ENCODE peak calls at places on chromosomes 12 and 14, in nine cellular contexts. One of them, this sample, is unnamed.

GRCh38 chr14:100417466-100417865 is 94.3 kb downstream of the SLC25A47 start:
- DNase-seq in effector memory CD8-positive, alpha-beta T cell: no peak
- DNase-seq in germinal center: no peak
- DNase-seq in B cell: no peak
- DNase-seq in stimulated activated CD4-positive, alpha-beta T cell treated with anti-CD3 and anti-CD28 coated beads, Interleukin-2, amount 100 ng/mL, for 4 hours: no peak
- DNase-seq in SIG-M5: no peak
- DNase-seq in MV-4-11: peak; percentile 56
- DNase-seq in epithelial cell of esophagus: peak; percentile 91
- DNase-seq in Daoy: peak; percentile 96
- DNase-seq in this sample: no peak

GRCh38 chr14:65622703-65623102 is 210.2 kb downstream of the FUT8 start:
- DNase-seq in effector memory CD8-positive, alpha-beta T cell: no peak
- DNase-seq in germinal center: no peak
- DNase-seq in B cell: no peak
- DNase-seq in stimulated activated CD4-positive, alpha-beta T cell treated with anti-CD3 and anti-CD28 coated beads, Interleukin-2, amount 100 ng/mL, for 4 hours: no peak
- DNase-seq in SIG-M5: no peak
- DNase-seq in MV-4-11: no peak
- DNase-seq in epithelial cell of esophagus: no peak
- DNase-seq in Daoy: no peak
- DNase-seq in this sample: no peak

GRCh38 chr12:131604146-131604844 is 106.6 kb upstream of the SFSWAP start:
- DNase-seq in effector memory CD8-positive, alpha-beta T cell: peak; percentile 44
- DNase-seq in germinal center: no peak
- DNase-seq in B cell: no peak
- DNase-seq in stimulated activated CD4-positive, alpha-beta T cell treated with anti-CD3 and anti-CD28 coated beads, Interleukin-2, amount 100 ng/mL, for 4 hours: no peak
- DNase-seq in SIG-M5: no peak
- DNase-seq in MV-4-11: peak; percentile 71
- DNase-seq in epithelial cell of esophagus: no peak
- DNase-seq in Daoy: peak; percentile 59
- DNase-seq in this sample: no peak

GRCh38 chr12:28460420-28461130 is 270.3 kb downstream of the CCDC91 start:
- DNase-seq in effector memory CD8-positive, alpha-beta T cell: no peak
- DNase-seq in germinal center: peak; percentile 5
- DNase-seq in B cell: no peak
- DNase-seq in stimulated activated CD4-positive, alpha-beta T cell treated with anti-CD3 and anti-CD28 coated beads, Interleukin-2, amount 100 ng/mL, for 4 hours: no peak
- DNase-seq in SIG-M5: no peak
- DNase-seq in MV-4-11: no peak
- DNase-seq in epithelial cell of esophagus: no peak
- DNase-seq in Daoy: no peak
- DNase-seq in this sample: no peak

GRCh38 chr12:64318605-64319004 is 72.0 kb downstream of the C12orf56 start:
- DNase-seq in effector memory CD8-positive, alpha-beta T cell: no peak
- DNase-seq in germinal center: no peak
- DNase-seq in B cell: no peak
- DNase-seq in stimulated activated CD4-positive, alpha-beta T cell treated with anti-CD3 and anti-CD28 coated beads, Interleukin-2, amount 100 ng/mL, for 4 hours: no peak
- DNase-seq in SIG-M5: no peak
- DNase-seq in MV-4-11: no peak
- DNase-seq in epithelial cell of esophagus: peak; percentile 36
- DNase-seq in Daoy: peak; percentile 65
- DNase-seq in this sample: no peak

GRCh38 chr14:88364710-88365413 is 20.6 kb upstream of the SPATA7 start:
- DNase-seq in effector memory CD8-positive, alpha-beta T cell: no peak
- DNase-seq in germinal center: no peak
- DNase-seq in B cell: no peak
- DNase-seq in stimulated activated CD4-positive, alpha-beta T cell treated with anti-CD3 and anti-CD28 coated beads, Interleukin-2, amount 100 ng/mL, for 4 hours: no peak
- DNase-seq in SIG-M5: no peak
- DNase-seq in MV-4-11: no peak
- DNase-seq in epithelial cell of esophagus: no peak
- DNase-seq in Daoy: no peak
- DNase-seq in this sample: no peak

GRCh38 chr12:31250179-31250578 is 75.8 kb downstream of the SINHCAF start:
- DNase-seq in effector memory CD8-positive, alpha-beta T cell: no peak
- DNase-seq in germinal center: no peak
- DNase-seq in B cell: no peak
- DNase-seq in stimulated activated CD4-positive, alpha-beta T cell treated with anti-CD3 and anti-CD28 coated beads, Interleukin-2, amount 100 ng/mL, for 4 hours: no peak
- DNase-seq in SIG-M5: no peak
- DNase-seq in MV-4-11: no peak
- DNase-seq in epithelial cell of esophagus: no peak
- DNase-seq in Daoy: no peak
- DNase-seq in this sample: no peak

GRCh38 chr14:29037428-29037827 is 270.8 kb downstream of the FOXG1 start:
- DNase-seq in effector memory CD8-positive, alpha-beta T cell: no peak
- DNase-seq in germinal center: no peak
- DNase-seq in B cell: no peak
- DNase-seq in stimulated activated CD4-positive, alpha-beta T cell treated with anti-CD3 and anti-CD28 coated beads, Interleukin-2, amount 100 ng/mL, for 4 hours: no peak
- DNase-seq in SIG-M5: no peak
- DNase-seq in MV-4-11: no peak
- DNase-seq in epithelial cell of esophagus: peak; percentile 46
- DNase-seq in Daoy: no peak
- DNase-seq in this sample: no peak

GRCh38 chr12:44158746-44159145 is 322.9 kb downstream of the TMEM117 start:
- DNase-seq in effector memory CD8-positive, alpha-beta T cell: no peak
- DNase-seq in germinal center: no peak
- DNase-seq in B cell: no peak
- DNase-seq in stimulated activated CD4-positive, alpha-beta T cell treated with anti-CD3 and anti-CD28 coated beads, Interleukin-2, amount 100 ng/mL, for 4 hours: no peak
- DNase-seq in SIG-M5: no peak
- DNase-seq in MV-4-11: no peak
- DNase-seq in epithelial cell of esophagus: no peak
- DNase-seq in Daoy: no peak
- DNase-seq in this sample: no peak

GRCh38 chr12:114163766-114164165 is 197.6 kb upstream of the RBM19 start:
- DNase-seq in effector memory CD8-positive, alpha-beta T cell: no peak
- DNase-seq in germinal center: no peak
- DNase-seq in B cell: no peak
- DNase-seq in stimulated activated CD4-positive, alpha-beta T cell treated with anti-CD3 and anti-CD28 coated beads, Interleukin-2, amount 100 ng/mL, for 4 hours: no peak
- DNase-seq in SIG-M5: no peak
- DNase-seq in MV-4-11: peak; percentile 36
- DNase-seq in epithelial cell of esophagus: peak; percentile 22
- DNase-seq in Daoy: peak; percentile 95
- DNase-seq in this sample: no peak

GRCh38 chr12:126095748-126096510 is 1030.7 kb downstream of the AACS start:
- DNase-seq in effector memory CD8-positive, alpha-beta T cell: no peak
- DNase-seq in germinal center: no peak
- DNase-seq in B cell: no peak
- DNase-seq in stimulated activated CD4-positive, alpha-beta T cell treated with anti-CD3 and anti-CD28 coated beads, Interleukin-2, amount 100 ng/mL, for 4 hours: no peak
- DNase-seq in SIG-M5: no peak
- DNase-seq in MV-4-11: no peak
- DNase-seq in epithelial cell of esophagus: no peak
- DNase-seq in Daoy: no peak
- DNase-seq in this sample: no peak

GRCh38 chr12:62846506-62846905 is 88.4 kb downstream of the PPM1H start:
- DNase-seq in effector memory CD8-positive, alpha-beta T cell: no peak
- DNase-seq in germinal center: no peak
- DNase-seq in B cell: no peak
- DNase-seq in stimulated activated CD4-positive, alpha-beta T cell treated with anti-CD3 and anti-CD28 coated beads, Interleukin-2, amount 100 ng/mL, for 4 hours: no peak
- DNase-seq in SIG-M5: no peak
- DNase-seq in MV-4-11: peak; percentile 37
- DNase-seq in epithelial cell of esophagus: no peak
- DNase-seq in Daoy: peak; percentile 74
- DNase-seq in this sample: no peak

GRCh38 chr12:30138483-30138882 is 354.7 kb upstream of the TMTC1 start:
- DNase-seq in effector memory CD8-positive, alpha-beta T cell: no peak
- DNase-seq in germinal center: no peak
- DNase-seq in B cell: no peak
- DNase-seq in stimulated activated CD4-positive, alpha-beta T cell treated with anti-CD3 and anti-CD28 coated beads, Interleukin-2, amount 100 ng/mL, for 4 hours: no peak
- DNase-seq in SIG-M5: no peak
- DNase-seq in MV-4-11: no peak
- DNase-seq in epithelial cell of esophagus: no peak
- DNase-seq in Daoy: no peak
- DNase-seq in this sample: no peak

GRCh38 chr12:56724660-56724988 is 475 bp downstream of the NACA start:
- DNase-seq in effector memory CD8-positive, alpha-beta T cell: no peak
- DNase-seq in germinal center: no peak
- DNase-seq in B cell: no peak
- DNase-seq in stimulated activated CD4-positive, alpha-beta T cell treated with anti-CD3 and anti-CD28 coated beads, Interleukin-2, amount 100 ng/mL, for 4 hours: no peak
- DNase-seq in SIG-M5: no peak
- DNase-seq in MV-4-11: no peak
- DNase-seq in epithelial cell of esophagus: no peak
- DNase-seq in Daoy: no peak
- DNase-seq in this sample: no peak

GRCh38 chr12:40253936-40254335 is 29.1 kb downstream of the LRRK2 start:
- DNase-seq in effector memory CD8-positive, alpha-beta T cell: no peak
- DNase-seq in germinal center: no peak
- DNase-seq in B cell: no peak
- DNase-seq in stimulated activated CD4-positive, alpha-beta T cell treated with anti-CD3 and anti-CD28 coated beads, Interleukin-2, amount 100 ng/mL, for 4 hours: no peak
- DNase-seq in SIG-M5: no peak
- DNase-seq in MV-4-11: no peak
- DNase-seq in epithelial cell of esophagus: no peak
- DNase-seq in Daoy: no peak
- DNase-seq in this sample: no peak